ENCODE peak calls at places on chromosomes 11 and 22, in eight cellular contexts. T, K, R, S, G, A, V and C are unnamed samples.

GRCh38 chr11:75955443-75955842 is 140.4 kb downstream of the UVRAG start:
- DNase-seq in T (no peak), K (no peak), R (peak), S (no peak), G (no peak), A (no peak), V (no peak), C (no peak)

GRCh38 chr11:71235719-71236118 is 16.7 kb downstream of the SHANK2 start:
- DNase-seq in T (no peak), K (no peak), R (no peak), S (no peak), G (no peak), A (no peak), V (no peak), C (no peak)

GRCh38 chr11:34825670-34826383 is 90.4 kb downstream of the APIP start:
- DNase-seq in T (peak), K (no peak), R (no peak), S (no peak), G (no peak), A (no peak), V (peak), C (peak)

GRCh38 chr11:82191690-82192089 is 542.0 kb downstream of the FAM181B start:
- DNase-seq in T (no peak), K (no peak), R (no peak), S (no peak), G (no peak), A (peak), V (no peak), C (no peak)

GRCh38 chr11:12683857-12684256 is 9.6 kb downstream of the TEAD1 start:
- DNase-seq in T (no peak), K (no peak), R (peak), S (no peak), G (no peak), A (no peak), V (no peak), C (no peak)

GRCh38 chr11:112694244-112694643 is 267.0 kb upstream of the NCAM1 start:
- DNase-seq in T (no peak), K (no peak), R (no peak), S (no peak), G (no peak), A (no peak), V (no peak), C (no peak)

GRCh38 chr22:20656516-20656901 is 117.4 kb upstream of the SERPIND1 start:
- DNase-seq in T (no peak), K (no peak), R (no peak), S (no peak), G (no peak), A (no peak), V (no peak), C (no peak)

GRCh38 chr11:86610559-86611341 is 61.7 kb downstream of the ME3 start:
- DNase-seq in T (no peak), K (no peak), R (peak), S (no peak), G (no peak), A (no peak), V (no peak), C (no peak)

GRCh38 chr11:117059611-117060010 is 38.6 kb downstream of the SIK3 start:
- DNase-seq in T (no peak), K (no peak), R (no peak), S (no peak), G (no peak), A (no peak), V (no peak), C (no peak)

GRCh38 chr11:74575999-74576398 is 16.4 kb upstream of the POLD3 start:
- DNase-seq in T (no peak), K (no peak), R (no peak), S (no peak), G (no peak), A (no peak), V (no peak), C (no peak)

GRCh38 chr11:82867495-82868082 is 32.6 kb downstream of the PRCP start:
- DNase-seq in T (peak), K (peak), R (peak), S (peak), G (peak), A (peak), V (peak), C (peak)

GRCh38 chr11:72703281-72704008 is 29.2 kb upstream of the PDE2A start:
- DNase-seq in T (no peak), K (peak), R (peak), S (no peak), G (no peak), A (peak), V (no peak), C (no peak)

GRCh38 chr11:64810891-64811272 is 531 bp upstream of the MEN1 start:
- DNase-seq in T (peak), K (no peak), R (no peak), S (no peak), G (no peak), A (no peak), V (no peak), C (peak)

GRCh38 chr11:1076061-1076665 is 1.5 kb downstream of the MUC2 start:
- DNase-seq in T (no peak), K (peak), R (no peak), S (no peak), G (no peak), A (peak), V (no peak), C (no peak)

GRCh38 chr11:5690216-5690615 is 626 bp downstream of the TRIM22 start:
- DNase-seq in T (no peak), K (no peak), R (peak), S (no peak), G (no peak), A (no peak), V (no peak), C (no peak)

GRCh38 chr22:40862537-40862936 is 624 bp upstream of the DNAJB7 start:
- DNase-seq in T (no peak), K (no peak), R (no peak), S (no peak), G (no peak), A (no peak), V (no peak), C (no peak)

DNA sequence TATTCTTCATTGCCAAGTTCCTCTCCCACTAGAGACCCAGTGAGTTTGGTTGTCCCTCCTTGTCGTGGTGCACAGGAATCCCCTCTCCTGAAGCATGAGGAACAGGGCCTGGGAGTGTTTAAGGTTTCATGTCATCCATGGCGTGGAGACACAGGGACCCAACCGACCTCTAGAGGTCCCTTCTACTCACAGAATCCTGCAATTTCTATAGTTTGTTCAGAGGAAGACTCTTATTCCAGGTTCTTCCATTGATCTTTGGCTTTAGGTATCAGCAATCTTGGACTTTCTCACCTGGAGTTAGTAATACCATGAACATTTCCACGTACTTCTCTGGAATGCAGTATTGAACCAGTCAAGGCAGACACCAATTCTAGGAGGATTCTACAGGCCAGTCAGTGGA is 548.2 kb downstream of the NTM start:
- DNase-seq in T (no peak), K (no peak), R (no peak), S (no peak), G (no peak), A (no peak), V (no peak), C (no peak)
- TF ChIP-seq CTCF in T (no peak), K (no peak), R (no peak), S (no peak), G (no peak), A (no peak), V (no peak), C (no peak)

GRCh38 chr11:78417888-78418583 is 416 bp upstream of the GAB2 start:
- DNase-seq in T (peak), K (peak), R (peak), S (peak), G (peak), A (peak), V (peak), C (peak)
- TF ChIP-seq CTCF in T (no peak), K (no peak), R (no peak), S (no peak), G (no peak), A (peak), V (no peak), C (peak)

GRCh38 chr11:69682681-69683326 is 7.7 kb upstream of the LTO1 start:
- DNase-seq in T (no peak), K (no peak), R (no peak), S (no peak), G (no peak), A (no peak), V (no peak), C (no peak)

GRCh38 chr11:69682221-69682620 is 7.1 kb upstream of the LTO1 start:
- DNase-seq in T (no peak), K (no peak), R (no peak), S (no peak), G (no peak), A (no peak), V (no peak), C (no peak)

GRCh38 chr11:69685348-69685747 is 10.2 kb upstream of the LTO1 start:
- DNase-seq in T (no peak), K (no peak), R (no peak), S (no peak), G (no peak), A (no peak), V (no peak), C (no peak)

GRCh38 chr11:69684651-69685050 is 9.5 kb upstream of the LTO1 start:
- DNase-seq in T (no peak), K (no peak), R (no peak), S (no peak), G (no peak), A (no peak), V (no peak), C (no peak)

DNA sequence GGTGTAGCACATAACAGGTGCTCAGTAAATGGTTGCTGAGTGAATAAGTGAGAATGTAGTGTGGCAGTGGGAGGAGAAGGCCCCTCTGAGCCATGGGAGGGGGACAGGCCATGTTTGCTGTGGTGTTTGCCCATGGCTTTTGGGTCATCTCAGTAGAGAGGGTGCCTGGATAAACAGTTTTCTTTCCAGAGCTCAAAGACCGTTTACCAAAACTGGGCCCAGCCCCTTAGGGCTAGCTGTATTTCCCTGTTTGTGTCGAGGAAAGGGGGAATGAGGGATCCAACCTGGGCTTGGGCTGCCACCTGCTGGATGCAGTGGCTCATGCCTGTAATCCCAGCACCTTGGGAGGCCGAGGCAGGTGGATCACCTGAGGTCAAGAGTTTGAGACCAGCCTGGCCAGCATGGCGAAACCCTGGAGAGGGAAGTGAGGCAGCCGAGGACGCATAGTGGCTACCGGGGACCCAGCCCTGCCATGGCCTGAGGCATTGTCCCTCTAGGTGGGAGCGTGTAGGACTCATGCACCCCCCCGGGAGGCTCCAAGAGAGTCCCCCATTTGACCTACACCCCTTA is 8.7 kb upstream of the LTO1 start:
- DNase-seq in T (peak), K (no peak), R (no peak), S (no peak), G (no peak), A (no peak), V (no peak), C (peak)
- TF ChIP-seq CTCF in T (peak), K (no peak), R (peak), S (no peak), G (peak), A (no peak), V (no peak), C (peak)

GRCh38 chr11:134159652-134160051 is 64.1 kb downstream of the NCAPD3 start:
- DNase-seq in T (no peak), K (no peak), R (no peak), S (no peak), G (no peak), A (no peak), V (no peak), C (no peak)
- TF ChIP-seq CTCF in T (no peak), K (no peak), R (no peak), S (no peak), G (no peak), A (no peak), V (no peak), C (no peak)

DNA sequence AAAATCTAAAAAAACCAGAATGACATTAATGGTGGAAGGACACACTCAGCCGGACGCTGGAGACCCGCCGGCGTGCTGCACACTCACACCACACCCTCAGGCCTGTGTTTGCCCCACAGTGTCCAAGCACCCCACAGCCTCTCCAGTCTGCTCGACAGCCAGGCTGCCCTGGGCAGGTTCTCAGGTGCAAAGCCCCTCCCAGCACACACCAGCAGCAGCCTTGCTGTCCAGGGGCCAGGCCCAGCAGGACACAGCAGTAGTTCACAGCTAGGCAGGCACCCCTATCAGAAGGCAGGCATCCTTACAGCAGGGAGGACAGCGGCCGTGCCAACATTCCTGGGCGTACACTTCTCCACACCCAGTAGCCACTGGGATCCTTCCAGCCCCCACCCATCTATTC is 1.7 kb upstream of the SLC25A1 start:
- DNase-seq in T (no peak), K (no peak), R (no peak), S (no peak), G (no peak), A (no peak), V (no peak), C (no peak)
- TF ChIP-seq CTCF in T (no peak), K (no peak), R (no peak), S (no peak), G (no peak), A (no peak), V (no peak), C (no peak)